ENCODE peak calls at places on chromosomes 6 and 20, in four cellular contexts. L is lung microvascular endothelial cell; Y is stimulated activated CD4-positive, alpha-beta T cell treated with anti-CD3 and anti-CD28 coated beads, Interleukin-4, amount 100 ng/mL, for 48 hours; U is omental fat pad. J is an unnamed sample.

GRCh38 chr20:35953411-35954199 is 697 bp downstream of the SCAND1 start:
- DNase-seq in L (peak), Y (peak), U (no peak), J (peak)

GRCh38 chr6:170178561-170179477 is 112.1 kb downstream of the DLL1 start:
- DNase-seq in L (no peak), Y (no peak), U (no peak), J (no peak)

GRCh38 chr6:148791372-148791771 is 44.5 kb downstream of the UST start:
- DNase-seq in L (no peak), Y (no peak), U (no peak), J (no peak)

GRCh38 chr6:160259585-160259984 is 964 bp upstream of the SLC22A2 start:
- DNase-seq in L (no peak), Y (no peak), U (no peak), J (no peak)

GRCh38 chr6:144063246-144063743 is 32.1 kb downstream of the SF3B5 start:
- DNase-seq in L (no peak), Y (no peak), U (no peak), J (no peak)

GRCh38 chr6:31453259-31453658 is 44.7 kb upstream of the MICB start:
- DNase-seq in L (peak), Y (no peak), U (no peak), J (no peak)

GRCh38 chr20:37344506-37345338 is 1.2 kb upstream of the SRC start:
- DNase-seq in L (no peak), Y (no peak), U (no peak), J (no peak)

GRCh38 chr6:1240766-1241165 is 71.1 kb upstream of the FOXQ1 start:
- DNase-seq in L (no peak), Y (no peak), U (no peak), J (no peak)

GRCh38 chr6:6885521-6886088 is 222.2 kb upstream of the RREB1 start:
- DNase-seq in L (no peak), Y (no peak), U (no peak), J (no peak)

GRCh38 chr6:169556758-169557505 is 144.9 kb downstream of the WDR27 start:
- DNase-seq in L (no peak), Y (peak), U (no peak), J (peak)

GRCh38 chr6:146985111-146985510 is 219.1 kb upstream of the STXBP5 start:
- DNase-seq in L (peak), Y (no peak), U (no peak), J (no peak)

GRCh38 chr20:60365063-60365640 is 406.9 kb downstream of the CDH26 start:
- DNase-seq in L (no peak), Y (no peak), U (no peak), J (no peak)

GRCh38 chr6:13486679-13487121 is 700 bp downstream of the GFOD1 start:
- DNase-seq in L (peak), Y (peak), U (no peak), J (no peak)

GRCh38 chr20:32440758-32441078 is 82.6 kb downstream of the ASXL1 start:
- DNase-seq in L (no peak), Y (no peak), U (no peak), J (no peak)

GRCh38 chr20:63132131-63132714 is 83.7 kb downstream of the YTHDF1 start:
- DNase-seq in L (no peak), Y (no peak), U (no peak), J (no peak)

GRCh38 chr6:138297761-138298298 is 79.5 kb upstream of the PBOV1 start:
- DNase-seq in L (peak), Y (no peak), U (no peak), J (no peak)

GRCh38 chr6:105087571-105088211 is 92.1 kb downstream of the POPDC3 start:
- DNase-seq in L (peak), Y (peak), U (no peak), J (no peak)

GRCh38 chr6:118617350-118617957 is 33.9 kb downstream of the CEP85L start:
- DNase-seq in L (no peak), Y (no peak), U (no peak), J (no peak)